ENCODE peak calls at places on chromosomes 3 and 15, in six cellular contexts. S is cardiac muscle cell, E is uterus, Y is EL, D is astrocyte of the cerebellum, O is activated T-cell treated with anti-CD3 and anti-CD28 coated beads for 1 hour. I is an unnamed sample.

GRCh38 chr15:80444680-80445251 is 40.6 kb downstream of the ARNT2 start:
- DNase-seq in S (no peak), E (no peak), Y (no peak), D (no peak), O (no peak), I (no peak)

GRCh38 chr3:18225709-18226108 is 199.4 kb downstream of the SATB1 start:
- DNase-seq in S (no peak), E (no peak), Y (no peak), D (no peak), O (no peak), I (no peak)

GRCh38 chr3:45610129-45610528 is 15.6 kb downstream of the LIMD1 start:
- DNase-seq in S (no peak), E (no peak), Y (no peak), D (no peak), O (no peak), I (no peak)

GRCh38 chr15:59420986-59421618 is 16.9 kb upstream of the FAM81A start:
- DNase-seq in S (peak; percentile 72), E (no peak), Y (peak; percentile 13), D (peak; percentile 24), O (no peak), I (no peak)

GRCh38 chr3:194269610-194270145 is 81.5 kb downstream of the CPN2 start:
- DNase-seq in S (peak; percentile 95), E (peak; percentile 79), Y (peak; percentile 23), D (peak; percentile 38), O (no peak), I (no peak)

GRCh38 chr3:127371338-127371737 is 83.5 kb upstream of the PRR20G start:
- DNase-seq in S (no peak), E (no peak), Y (no peak), D (no peak), O (no peak), I (no peak)

GRCh38 chr15:58352026-58352929 is 79.5 kb upstream of the LIPC start:
- DNase-seq in S (no peak), E (no peak), Y (no peak), D (no peak), O (no peak), I (no peak)

GRCh38 chr15:96896766-96897165 is 566.3 kb downstream of the NR2F2 start:
- DNase-seq in S (no peak), E (no peak), Y (no peak), D (no peak), O (no peak), I (no peak)

GRCh38 chr3:23709987-23710386 is 95.8 kb upstream of the UBE2E1 start:
- DNase-seq in S (no peak), E (no peak), Y (no peak), D (no peak), O (no peak), I (no peak)

GRCh38 chr3:127678611-127679533 is 6.1 kb downstream of the ABTB1 start:
- DNase-seq in S (no peak), E (peak; percentile 10), Y (no peak), D (no peak), O (no peak), I (no peak)

GRCh38 chr3:178381555-178381954 is 154.7 kb upstream of the KCNMB2 start:
- DNase-seq in S (no peak), E (no peak), Y (peak; percentile 82), D (no peak), O (no peak), I (no peak)

GRCh38 chr3:6605245-6605644 is 255.7 kb upstream of the GRM7 start:
- DNase-seq in S (no peak), E (no peak), Y (no peak), D (no peak), O (no peak), I (no peak)

I was measured in non-pigmented ciliary epithelial cell.